ENCODE peak calls at places on chromosomes 11 and 22, in five cellular contexts. X, L, J, T and C are unnamed samples.

GRCh38 chr22:41106122-41106968 is 14.0 kb downstream of the EP300 start:
- DNase-seq in X (no peak), L (no peak), J (no peak), T (no peak), C (no peak)

GRCh38 chr22:49084203-49084602 is 743.5 kb downstream of the BRD1 start:
- DNase-seq in X (no peak), L (no peak), J (no peak), T (no peak), C (no peak)

GRCh38 chr22:23779083-23779482 is 6.4 kb downstream of the MMP11 start:
- DNase-seq in X (no peak), L (no peak), J (no peak), T (no peak), C (no peak)

GRCh38 chr11:48210052-48210451 is 6.6 kb upstream of the OR4B1 start:
- DNase-seq in X (peak), L (no peak), J (no peak), T (no peak), C (no peak)

GRCh38 chr11:115670538-115671200 is 166.5 kb upstream of the CADM1 start:
- DNase-seq in X (no peak), L (no peak), J (no peak), T (no peak), C (peak)

GRCh38 chr11:72631806-72632731 is 42.2 kb downstream of the PDE2A start:
- DNase-seq in X (no peak), L (peak), J (no peak), T (no peak), C (no peak)

GRCh38 chr11:36631704-36632287 is 33.8 kb upstream of the RAG2 start:
- DNase-seq in X (no peak), L (no peak), J (no peak), T (no peak), C (no peak)

GRCh38 chr11:73286240-73286810 is 14.2 kb downstream of the P2RY6 start:
- DNase-seq in X (no peak), L (no peak), J (no peak), T (no peak), C (no peak)

GRCh38 chr11:131895865-131896264 is 525.5 kb downstream of the NTM start:
- DNase-seq in X (no peak), L (no peak), J (no peak), T (no peak), C (no peak)

GRCh38 chr11:23127706-23128105 is 267.4 kb upstream of the CCDC179 start:
- DNase-seq in X (no peak), L (no peak), J (no peak), T (no peak), C (no peak)

GRCh38 chr11:120326845-120327281 is 1.8 kb downstream of the TLCD5 start:
- DNase-seq in X (no peak), L (no peak), J (no peak), T (no peak), C (no peak)

GRCh38 chr11:69576069-69576782 is 64.7 kb upstream of the CCND1 start:
- DNase-seq in X (no peak), L (no peak), J (no peak), T (no peak), C (no peak)

GRCh38 chr11:130601141-130601540 is 152.7 kb downstream of the ADAMTS15 start:
- DNase-seq in X (no peak), L (peak), J (no peak), T (no peak), C (no peak)

GRCh38 chr22:29270475-29271271 is 2.6 kb downstream of the EWSR1 start:
- DNase-seq in X (no peak), L (no peak), J (no peak), T (no peak), C (no peak)